ENCODE peak calls at places on chromosomes 6 and 20, in nine cellular contexts. Y is nucleus accumbens; X is NCI-H82; Q is psoas muscle; C is EL; N is AG10803; W is activated effector memory CD4-positive, alpha-beta T cell treated with Interleukin-2 at 50 U/mL for 16 hours; U is NCI-H1092; R is AG04449. B is an unnamed sample.
A peak's percentile ranks its signal among the peaks of the same experiment; 100 is the strongest.

GRCh38 chr6:14881399-14881798 is 364.5 kb upstream of the JARID2 start:
- DNase-seq in X (no peak), C (peak; percentile 82), W (no peak), Y (no peak), N (peak; percentile 69), U (no peak), R (no peak), Q (no peak), B (peak; percentile 31)

GRCh38 chr20:48359692-48360337 is 468.0 kb downstream of the PREX1 start:
- DNase-seq in X (no peak), U (no peak), W (no peak), N (no peak), R (no peak), C (no peak), Y (no peak), Q (no peak), B (no peak)

GRCh38 chr20:9179193-9179802 is 110.4 kb downstream of the PLCB4 start:
- DNase-seq in Y (no peak), X (no peak), W (no peak), Q (no peak), U (no peak), C (peak; percentile 48), N (peak; percentile 46), R (no peak), B (peak; percentile 67)

GRCh38 chr6:150732765-150733539 is 132.6 kb upstream of the MTHFD1L start:
- DNase-seq in R (no peak), Y (no peak), Q (no peak), U (no peak), C (no peak), X (no peak), W (no peak), N (no peak), B (no peak)

GRCh38 chr20:36148439-36148838 is 6.1 kb upstream of the EPB41L1 start:
- DNase-seq in C (no peak), U (no peak), W (no peak), Y (no peak), Q (no peak), R (no peak), N (no peak), X (no peak), B (no peak)

GRCh38 chr20:63835031-63835858 is 4.2 kb upstream of the ZBTB46 start:
- DNase-seq in W (no peak), C (peak; percentile 99), N (peak; percentile 96), X (peak; percentile 79), R (peak; percentile 87), Y (no peak), Q (peak; percentile 87), U (peak; percentile 59), B (peak; percentile 92)

GRCh38 chr20:8515810-8516435 is 383.9 kb downstream of the PLCB1 start:
- DNase-seq in Y (no peak), W (no peak), R (no peak), Q (no peak), C (no peak), N (no peak), U (no peak), X (no peak), B (no peak)

GRCh38 chr20:57656821-57657536 is 36.8 kb upstream of the ZBP1 start:
- DNase-seq in X (no peak), Y (no peak), C (no peak), Q (no peak), N (no peak), W (no peak), R (no peak), U (no peak), B (no peak)

GRCh38 chr6:164035912-164036485 is 621.5 kb downstream of the QKI start:
- DNase-seq in C (no peak), X (no peak), R (no peak), U (no peak), Y (no peak), N (no peak), Q (no peak), W (no peak), B (no peak)

GRCh38 chr6:44022296-44022661 is 105.0 kb downstream of the MRPL14 start:
- DNase-seq in Y (no peak), C (peak; percentile 48), X (no peak), U (no peak), Q (no peak), R (no peak), W (no peak), N (no peak), B (no peak)

GRCh38 chr6:156645106-156645505 is 132.1 kb upstream of the ARID1B start:
- DNase-seq in C (peak; percentile 23), X (no peak), U (no peak), Y (no peak), R (no peak), Q (no peak), W (no peak), N (peak; percentile 34), B (peak; percentile 76)

B was measured in adipocyte.